ENCODE peak calls at places on chromosome 3, in eight cellular contexts. One of them, this sample, is unnamed.

GRCh38 chr3:7000501-7000900 is 139.6 kb downstream of the GRM7 start:
- DNase-seq in cardiac muscle cell: no peak
- DNase-seq in fibroblast of gingiva: no peak
- DNase-seq in M059J: no peak
- DNase-seq in body of pancreas: no peak
- DNase-seq in WERI-Rb-1: no peak
- DNase-seq in H4: no peak
- DNase-seq in lower lobe of right lung: no peak
- DNase-seq in this sample: no peak

GRCh38 chr3:153070153-153070868 is 91.7 kb upstream of the RAP2B start:
- DNase-seq in cardiac muscle cell: no peak
- DNase-seq in fibroblast of gingiva: peak
- DNase-seq in M059J: peak
- DNase-seq in body of pancreas: no peak
- DNase-seq in WERI-Rb-1: no peak
- DNase-seq in H4: peak
- DNase-seq in lower lobe of right lung: no peak
- DNase-seq in this sample: no peak

GRCh38 chr3:186985713-186986364 is 55.5 kb downstream of the ST6GAL1 start:
- DNase-seq in cardiac muscle cell: no peak
- DNase-seq in fibroblast of gingiva: peak
- DNase-seq in M059J: no peak
- DNase-seq in body of pancreas: peak
- DNase-seq in WERI-Rb-1: no peak
- DNase-seq in H4: no peak
- DNase-seq in lower lobe of right lung: no peak
- DNase-seq in this sample: peak

GRCh38 chr3:122786067-122786466 is 7.6 kb downstream of the HSPBAP1 start:
- DNase-seq in cardiac muscle cell: no peak
- DNase-seq in fibroblast of gingiva: peak
- DNase-seq in M059J: peak
- DNase-seq in body of pancreas: no peak
- DNase-seq in WERI-Rb-1: no peak
- DNase-seq in H4: no peak
- DNase-seq in lower lobe of right lung: no peak
- DNase-seq in this sample: no peak

GRCh38 chr3:38588995-38589937 is 60.2 kb downstream of the SCN5A start:
- DNase-seq in cardiac muscle cell: no peak
- DNase-seq in fibroblast of gingiva: no peak
- DNase-seq in M059J: no peak
- DNase-seq in body of pancreas: no peak
- DNase-seq in WERI-Rb-1: peak
- DNase-seq in H4: no peak
- DNase-seq in lower lobe of right lung: peak
- DNase-seq in this sample: no peak

GRCh38 chr3:59653405-59654119 is 603.7 kb upstream of the CFAP20DC start:
- DNase-seq in cardiac muscle cell: no peak
- DNase-seq in fibroblast of gingiva: peak
- DNase-seq in M059J: no peak
- DNase-seq in body of pancreas: no peak
- DNase-seq in WERI-Rb-1: no peak
- DNase-seq in H4: no peak
- DNase-seq in lower lobe of right lung: no peak
- DNase-seq in this sample: no peak

GRCh38 chr3:143078883-143079282 is 40.7 kb upstream of the CHST2 start:
- DNase-seq in cardiac muscle cell: no peak
- DNase-seq in fibroblast of gingiva: peak
- DNase-seq in M059J: peak
- DNase-seq in body of pancreas: no peak
- DNase-seq in WERI-Rb-1: no peak
- DNase-seq in H4: no peak
- DNase-seq in lower lobe of right lung: no peak
- DNase-seq in this sample: no peak

GRCh38 chr3:30642715-30643361 is 36.4 kb downstream of the TGFBR2 start:
- DNase-seq in cardiac muscle cell: no peak
- DNase-seq in fibroblast of gingiva: no peak
- DNase-seq in M059J: no peak
- DNase-seq in body of pancreas: no peak
- DNase-seq in WERI-Rb-1: no peak
- DNase-seq in H4: no peak
- DNase-seq in lower lobe of right lung: no peak
- DNase-seq in this sample: no peak

GRCh38 chr3:149777414-149778214 is 14.7 kb downstream of the ANKUB1 start:
- DNase-seq in cardiac muscle cell: no peak
- DNase-seq in fibroblast of gingiva: no peak
- DNase-seq in M059J: no peak
- DNase-seq in body of pancreas: no peak
- DNase-seq in WERI-Rb-1: no peak
- DNase-seq in H4: no peak
- DNase-seq in lower lobe of right lung: no peak
- DNase-seq in this sample: no peak

GRCh38 chr3:187321766-187322165 is 30.2 kb upstream of the MASP1 start:
- DNase-seq in cardiac muscle cell: no peak
- DNase-seq in fibroblast of gingiva: no peak
- DNase-seq in M059J: no peak
- DNase-seq in body of pancreas: no peak
- DNase-seq in WERI-Rb-1: no peak
- DNase-seq in H4: no peak
- DNase-seq in lower lobe of right lung: no peak
- DNase-seq in this sample: no peak

GRCh38 chr3:171791695-171792082 is 18.6 kb downstream of the PLD1 start:
- DNase-seq in cardiac muscle cell: no peak
- DNase-seq in fibroblast of gingiva: no peak
- DNase-seq in M059J: peak
- DNase-seq in body of pancreas: no peak
- DNase-seq in WERI-Rb-1: no peak
- DNase-seq in H4: peak
- DNase-seq in lower lobe of right lung: no peak
- DNase-seq in this sample: no peak

GRCh38 chr3:48125026-48125704 is 63.1 kb downstream of the CDC25A start:
- DNase-seq in cardiac muscle cell: no peak
- DNase-seq in fibroblast of gingiva: peak
- DNase-seq in M059J: peak
- DNase-seq in body of pancreas: peak
- DNase-seq in WERI-Rb-1: no peak
- DNase-seq in H4: no peak
- DNase-seq in lower lobe of right lung: no peak
- DNase-seq in this sample: no peak

GRCh38 chr3:72157782-72158638 is 373.1 kb upstream of the PROK2 start:
- DNase-seq in cardiac muscle cell: no peak
- DNase-seq in fibroblast of gingiva: no peak
- DNase-seq in M059J: no peak
- DNase-seq in body of pancreas: no peak
- DNase-seq in WERI-Rb-1: no peak
- DNase-seq in H4: no peak
- DNase-seq in lower lobe of right lung: no peak
- DNase-seq in this sample: no peak

GRCh38 chr3:9396301-9396631 is 1.1 kb upstream of the SETD5 start:
- DNase-seq in cardiac muscle cell: peak
- DNase-seq in fibroblast of gingiva: peak
- DNase-seq in M059J: peak
- DNase-seq in body of pancreas: peak
- DNase-seq in WERI-Rb-1: peak
- DNase-seq in H4: peak
- DNase-seq in lower lobe of right lung: peak
- DNase-seq in this sample: peak

GRCh38 chr3:107068980-107069379 is 308.3 kb upstream of the CCDC54 start:
- DNase-seq in cardiac muscle cell: no peak
- DNase-seq in fibroblast of gingiva: peak
- DNase-seq in M059J: peak
- DNase-seq in body of pancreas: peak
- DNase-seq in WERI-Rb-1: no peak
- DNase-seq in H4: peak
- DNase-seq in lower lobe of right lung: no peak
- DNase-seq in this sample: peak

GRCh38 chr3:190586631-190587000 is 72.7 kb downstream of the IL1RAP start:
- DNase-seq in cardiac muscle cell: no peak
- DNase-seq in fibroblast of gingiva: peak
- DNase-seq in M059J: peak
- DNase-seq in body of pancreas: no peak
- DNase-seq in WERI-Rb-1: no peak
- DNase-seq in H4: peak
- DNase-seq in lower lobe of right lung: no peak
- DNase-seq in this sample: peak

GRCh38 chr3:13620281-13620680 is 71.4 kb downstream of the FBLN2 start:
- DNase-seq in cardiac muscle cell: no peak
- DNase-seq in fibroblast of gingiva: no peak
- DNase-seq in M059J: no peak
- DNase-seq in body of pancreas: no peak
- DNase-seq in WERI-Rb-1: no peak
- DNase-seq in H4: no peak
- DNase-seq in lower lobe of right lung: peak
- DNase-seq in this sample: no peak

GRCh38 chr3:177057768-177058167 is 139.5 kb downstream of the TBL1XR1 start:
- DNase-seq in cardiac muscle cell: no peak
- DNase-seq in fibroblast of gingiva: no peak
- DNase-seq in M059J: no peak
- DNase-seq in body of pancreas: no peak
- DNase-seq in WERI-Rb-1: no peak
- DNase-seq in H4: no peak
- DNase-seq in lower lobe of right lung: no peak
- DNase-seq in this sample: peak

GRCh38 chr3:100158877-100159563 is 44.7 kb upstream of the FILIP1L start:
- DNase-seq in cardiac muscle cell: no peak
- DNase-seq in fibroblast of gingiva: peak
- DNase-seq in M059J: peak
- DNase-seq in body of pancreas: no peak
- DNase-seq in WERI-Rb-1: no peak
- DNase-seq in H4: no peak
- DNase-seq in lower lobe of right lung: no peak
- DNase-seq in this sample: peak

GRCh38 chr3:17302774-17303173 is 418.0 kb downstream of the PLCL2 start:
- DNase-seq in cardiac muscle cell: no peak
- DNase-seq in fibroblast of gingiva: peak
- DNase-seq in M059J: peak
- DNase-seq in body of pancreas: peak
- DNase-seq in WERI-Rb-1: no peak
- DNase-seq in H4: no peak
- DNase-seq in lower lobe of right lung: no peak
- DNase-seq in this sample: no peak

GRCh38 chr3:169134194-169134593 is 529.3 kb downstream of the MECOM start:
- DNase-seq in cardiac muscle cell: no peak
- DNase-seq in fibroblast of gingiva: no peak
- DNase-seq in M059J: no peak
- DNase-seq in body of pancreas: no peak
- DNase-seq in WERI-Rb-1: no peak
- DNase-seq in H4: no peak
- DNase-seq in lower lobe of right lung: no peak
- DNase-seq in this sample: no peak

GRCh38 chr3:155313303-155313702 is 19.8 kb upstream of the STRIT1 start:
- DNase-seq in cardiac muscle cell: no peak
- DNase-seq in fibroblast of gingiva: no peak
- DNase-seq in M059J: peak
- DNase-seq in body of pancreas: no peak
- DNase-seq in WERI-Rb-1: no peak
- DNase-seq in H4: no peak
- DNase-seq in lower lobe of right lung: no peak
- DNase-seq in this sample: no peak

GRCh38 chr3:117407317-117407716 is 697.7 kb downstream of the TUSC7 start:
- DNase-seq in cardiac muscle cell: peak
- DNase-seq in fibroblast of gingiva: no peak
- DNase-seq in M059J: peak
- DNase-seq in body of pancreas: no peak
- DNase-seq in WERI-Rb-1: peak
- DNase-seq in H4: peak
- DNase-seq in lower lobe of right lung: no peak
- DNase-seq in this sample: peak

GRCh38 chr3:112814256-112814655 is 32.4 kb downstream of the CD200R1L start:
- DNase-seq in cardiac muscle cell: peak
- DNase-seq in fibroblast of gingiva: peak
- DNase-seq in M059J: peak
- DNase-seq in body of pancreas: no peak
- DNase-seq in WERI-Rb-1: no peak
- DNase-seq in H4: peak
- DNase-seq in lower lobe of right lung: no peak
- DNase-seq in this sample: peak

GRCh38 chr3:51970606-51971300 is 3.1 kb downstream of the ABHD14B start:
- DNase-seq in cardiac muscle cell: no peak
- DNase-seq in fibroblast of gingiva: no peak
- DNase-seq in M059J: no peak
- DNase-seq in body of pancreas: peak
- DNase-seq in WERI-Rb-1: no peak
- DNase-seq in H4: no peak
- DNase-seq in lower lobe of right lung: no peak
- DNase-seq in this sample: no peak

GRCh38 chr3:107644631-107645030 is 121.9 kb downstream of the BBX start:
- DNase-seq in cardiac muscle cell: no peak
- DNase-seq in fibroblast of gingiva: peak
- DNase-seq in M059J: peak
- DNase-seq in body of pancreas: no peak
- DNase-seq in WERI-Rb-1: no peak
- DNase-seq in H4: no peak
- DNase-seq in lower lobe of right lung: no peak
- DNase-seq in this sample: no peak